ENCODE peak calls at places on chromosomes 2 and 18, in five cellular contexts. D, W, G, U and M are unnamed samples.

GRCh38 chr2:85011098-85011497 is 40.1 kb downstream of the KCMF1 start:
- DNase-seq in G (no peak), U (no peak), W (no peak), D (no peak), M (no peak)

GRCh38 chr2:119049968-119050657 is 108.1 kb downstream of the MARCO start:
- DNase-seq in W (no peak), U (no peak), D (peak), G (no peak), M (no peak)

GRCh38 chr2:189679224-189679623 is 4.8 kb downstream of the ANKAR start:
- DNase-seq in W (no peak), U (no peak), D (no peak), G (no peak), M (no peak)

GRCh38 chr2:1856922-1857321 is 112.6 kb upstream of the PXDN start:
- DNase-seq in U (no peak), W (no peak), G (no peak), D (peak), M (no peak)

GRCh38 chr2:62352031-62352430 is 154.0 kb downstream of the TMEM17 start:
- DNase-seq in G (no peak), U (no peak), D (no peak), W (no peak), M (no peak)

GRCh38 chr2:241907171-241907570 is 37.6 kb downstream of the RTP5 start:
- DNase-seq in W (no peak), U (no peak), G (no peak), D (no peak), M (no peak)

GRCh38 chr2:163906410-163906809 is 170.6 kb upstream of the FIGN start:
- DNase-seq in U (no peak), G (no peak), D (no peak), W (no peak), M (no peak)

GRCh38 chr2:236840857-236841256 is 244.8 kb upstream of the COPS8 start:
- DNase-seq in U (no peak), W (no peak), G (no peak), D (no peak), M (no peak)

GRCh38 chr2:128214866-128215460 is 103.7 kb downstream of the HS6ST1 start:
- DNase-seq in U (no peak), G (no peak), D (no peak), W (no peak), M (no peak)

GRCh38 chr18:9233771-9234440 is 97.3 kb downstream of the ANKRD12 start:
- DNase-seq in W (no peak), U (no peak), D (no peak), G (no peak), M (no peak)

GRCh38 chr2:169073211-169073971 is 4.0 kb downstream of the DHRS9 start:
- DNase-seq in U (no peak), D (no peak), W (no peak), G (no peak), M (no peak)

GRCh38 chr2:121365061-121365460 is 80.1 kb upstream of the TFCP2L1 start:
- DNase-seq in U (no peak), W (no peak), D (no peak), G (no peak), M (no peak)

GRCh38 chr2:21890041-21890440 is 766.3 kb downstream of the TDRD15 start:
- DNase-seq in G (no peak), U (no peak), D (no peak), W (no peak), M (no peak)

GRCh38 chr18:37524546-37525301 is 40.9 kb downstream of the CELF4 start:
- DNase-seq in W (no peak), D (peak), G (no peak), U (no peak), M (no peak)

GRCh38 chr2:65357959-65358294 is 74.5 kb downstream of the SPRED2 start:
- DNase-seq in U (no peak), G (no peak), W (peak), D (no peak), M (no peak)

GRCh38 chr2:54545700-54546450 is 89.7 kb downstream of the SPTBN1 start:
- DNase-seq in D (no peak), W (no peak), U (peak), G (no peak), M (no peak)

GRCh38 chr18:9690418-9691178 is 17.5 kb upstream of the RAB31 start:
- DNase-seq in W (no peak), D (no peak), U (no peak), G (no peak), M (no peak)

GRCh38 chr2:185507703-185508102 is 230.9 kb upstream of the FSIP2 start:
- DNase-seq in U (no peak), W (no peak), G (no peak), D (no peak), M (no peak)

GRCh38 chr2:216918088-216918680 is 58.3 kb upstream of the TNP1 start:
- DNase-seq in U (peak), G (peak), D (no peak), W (no peak), M (no peak)

GRCh38 chr2:187654535-187654934 is 100.3 kb upstream of the TFPI start:
- DNase-seq in D (no peak), U (no peak), W (no peak), G (no peak), M (no peak)

GRCh38 chr18:74775239-74775638 is 177.6 kb downstream of the ZNF407 start:
- DNase-seq in W (no peak), D (no peak), U (no peak), G (no peak), M (no peak)

GRCh38 chr2:190181066-190181681 is 118.6 kb upstream of the MSTN start:
- DNase-seq in U (peak), W (no peak), G (no peak), D (no peak), M (no peak)

GRCh38 chr2:163551974-163552373 is 183.8 kb downstream of the FIGN start:
- DNase-seq in W (no peak), U (no peak), G (no peak), D (no peak), M (no peak)

GRCh38 chr2:172928754-172929153 is 146.9 kb upstream of the MAP3K20 start:
- DNase-seq in D (no peak), W (no peak), G (no peak), U (no peak), M (no peak)

GRCh38 chr2:71417300-71418202 is 35.8 kb upstream of the DYSF start:
- DNase-seq in W (no peak), D (no peak), G (peak), U (peak), M (no peak)

GRCh38 chr2:36238126-36238525 is 117.5 kb upstream of the CRIM1 start:
- DNase-seq in D (no peak), W (no peak), U (no peak), G (no peak), M (no peak)

GRCh38 chr2:111176388-111176787 is 55.7 kb downstream of the BCL2L11 start:
- DNase-seq in D (no peak), G (no peak), W (no peak), U (no peak), M (no peak)

GRCh38 chr2:241671457-241672240 is 15.0 kb downstream of the DTYMK start:
- DNase-seq in W (no peak), D (no peak), U (no peak), G (no peak), M (no peak)

GRCh38 chr2:37569986-37570688 is 101.3 kb downstream of the CDC42EP3 start:
- DNase-seq in U (no peak), W (no peak), D (no peak), G (no peak), M (no peak)

GRCh38 chr2:134367915-134368911 is 114.3 kb downstream of the MGAT5 start:
- DNase-seq in D (no peak), W (no peak), G (no peak), U (no peak), M (no peak)

GRCh38 chr2:160290590-160290989 is 90.5 kb upstream of the ITGB6 start:
- DNase-seq in U (no peak), W (no peak), G (no peak), D (no peak), M (no peak)

GRCh38 chr2:215930505-215931233 is 82.7 kb downstream of the MREG start:
- DNase-seq in D (no peak), G (no peak), U (no peak), W (no peak), M (no peak)

GRCh38 chr2:170922683-170923494 is 6.2 kb upstream of the GORASP2 start:
- DNase-seq in D (no peak), W (no peak), G (no peak), U (no peak), M (no peak)

GRCh38 chr18:11946756-11947155 is 34.6 kb upstream of the IMPA2 start:
- DNase-seq in D (no peak), G (no peak), U (no peak), W (no peak), M (peak)

GRCh38 chr2:54454922-54455583 is 1.1 kb upstream of the SPTBN1 start:
- DNase-seq in G (no peak), W (no peak), D (no peak), U (no peak), M (no peak)

GRCh38 chr18:78531637-78532036 is 448.0 kb upstream of the SALL3 start:
- DNase-seq in D (no peak), G (no peak), W (no peak), U (no peak), M (no peak)

GRCh38 chr18:7945882-7946281 is 378.8 kb downstream of the PTPRM start:
- DNase-seq in W (no peak), G (no peak), U (peak), D (no peak), M (no peak)

GRCh38 chr2:190090148-190090547 is 27.6 kb upstream of the MSTN start:
- DNase-seq in G (no peak), W (no peak), U (no peak), D (no peak), M (no peak)

GRCh38 chr2:39512434-39512935 is 75.4 kb upstream of the MAP4K3 start:
- DNase-seq in U (no peak), G (no peak), D (no peak), W (no peak), M (no peak)

GRCh38 chr2:177730363-177730762 is 337.8 kb downstream of the AGPS start:
- DNase-seq in G (no peak), D (no peak), U (no peak), W (no peak), M (no peak)
- TF ChIP-seq REST in G (no peak), D (no peak), U (no peak), W (no peak), M (no peak)

GRCh38 chr2:101306410-101306809 is 2.1 kb downstream of the RNF149 start:
- DNase-seq in U (no peak), D (peak), W (no peak), G (no peak), M (peak)
- TF ChIP-seq REST in U (no peak), D (no peak), W (no peak), G (no peak), M (no peak)

DNA sequence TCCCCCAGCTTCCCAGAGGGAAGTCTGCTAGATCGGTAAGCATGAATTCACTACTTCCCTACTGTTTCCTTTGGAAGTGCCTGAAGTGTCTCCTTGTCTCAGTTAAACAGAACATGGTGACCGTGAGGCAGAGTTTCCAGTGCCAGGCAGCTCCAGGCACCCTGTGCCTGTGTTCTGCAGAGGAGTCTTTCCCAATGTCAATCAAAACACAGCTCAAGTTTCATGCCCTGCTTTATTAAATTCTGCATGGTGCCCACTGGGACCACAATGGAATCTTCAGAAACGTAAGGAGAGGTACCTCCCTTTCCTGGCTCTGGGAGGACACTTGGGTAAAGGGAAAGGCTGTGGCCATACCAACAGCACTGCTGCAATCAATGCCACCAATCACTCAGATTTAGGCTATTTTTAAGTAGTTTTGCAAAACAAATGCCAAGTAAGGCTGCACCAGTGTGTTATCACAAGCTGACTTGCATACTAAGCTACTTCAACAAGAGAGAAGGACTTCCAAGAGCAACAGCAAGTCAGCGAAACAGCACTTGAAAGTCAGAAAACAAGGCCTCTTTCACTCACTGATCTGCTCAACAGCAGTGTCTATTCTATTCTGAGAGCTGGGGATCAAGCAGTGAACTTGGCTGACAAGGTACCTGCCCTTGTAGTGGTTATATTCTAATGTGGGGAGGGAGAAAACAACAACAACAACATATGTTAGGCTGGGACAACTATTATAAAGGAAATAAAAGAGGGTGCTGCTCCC is 14.9 kb downstream of the LPIN2 start:
- DNase-seq in G (no peak), W (no peak), U (no peak), D (no peak), M (no peak)
- TF ChIP-seq REST in G (no peak), W (no peak), U (no peak), D (no peak), M (no peak)

GRCh38 chr2:206379321-206379720 is 64.0 kb upstream of the ADAM23 start:
- DNase-seq in U (no peak), D (no peak), G (no peak), W (no peak), M (no peak)
- TF ChIP-seq REST in U (no peak), D (no peak), G (no peak), W (no peak), M (no peak)